ENCODE peak calls at places on chromosomes 13 and 19, in eight cellular contexts. One of them, this sample, is unnamed.

GRCh38 chr13:29438772-29439171 is 156.7 kb downstream of the SLC7A1 start:
- DNase-seq in heart left ventricle: no peak
- DNase-seq in stimulated activated CD4-positive, alpha-beta T cell treated with anti-CD3 and anti-CD28 coated beads, Interleukin-1b, Interleukin-23, amount 100 ng/mL, for 48 hours: no peak
- DNase-seq in mammary epithelial cell: no peak
- DNase-seq in CD4-positive, alpha-beta T cell: no peak
- DNase-seq in GM04504: no peak
- DNase-seq in NCI-H2081: no peak
- DNase-seq in ELR: no peak
- DNase-seq in this sample: no peak

GRCh38 chr19:42281175-42282035 is 12.4 kb downstream of the CIC start:
- DNase-seq in mammary epithelial cell: peak; percentile 65
- DNase-seq in stimulated activated CD4-positive, alpha-beta T cell treated with anti-CD3 and anti-CD28 coated beads, Interleukin-1b, Interleukin-23, amount 100 ng/mL, for 48 hours: peak; percentile 36
- DNase-seq in ELR: peak; percentile 53
- DNase-seq in heart left ventricle: peak; percentile 88
- DNase-seq in NCI-H2081: peak; percentile 84
- DNase-seq in CD4-positive, alpha-beta T cell: no peak
- DNase-seq in GM04504: no peak
- DNase-seq in this sample: no peak

GRCh38 chr13:75016225-75016624 is 465.7 kb downstream of the TBC1D4 start:
- DNase-seq in NCI-H2081: no peak
- DNase-seq in mammary epithelial cell: no peak
- DNase-seq in CD4-positive, alpha-beta T cell: no peak
- DNase-seq in heart left ventricle: no peak
- DNase-seq in ELR: no peak
- DNase-seq in stimulated activated CD4-positive, alpha-beta T cell treated with anti-CD3 and anti-CD28 coated beads, Interleukin-1b, Interleukin-23, amount 100 ng/mL, for 48 hours: no peak
- DNase-seq in GM04504: no peak
- DNase-seq in this sample: no peak

GRCh38 chr19:29680447-29680846 is 15.2 kb downstream of the PLEKHF1 start:
- DNase-seq in ELR: peak; percentile 17
- DNase-seq in stimulated activated CD4-positive, alpha-beta T cell treated with anti-CD3 and anti-CD28 coated beads, Interleukin-1b, Interleukin-23, amount 100 ng/mL, for 48 hours: peak; percentile 87
- DNase-seq in NCI-H2081: no peak
- DNase-seq in CD4-positive, alpha-beta T cell: peak; percentile 72
- DNase-seq in GM04504: no peak
- DNase-seq in mammary epithelial cell: no peak
- DNase-seq in heart left ventricle: no peak
- DNase-seq in this sample: peak; percentile 92

GRCh38 chr19:54606891-54607781 is 13.7 kb downstream of the LILRA1 start:
- DNase-seq in heart left ventricle: no peak
- DNase-seq in mammary epithelial cell: no peak
- DNase-seq in ELR: no peak
- DNase-seq in GM04504: no peak
- DNase-seq in CD4-positive, alpha-beta T cell: no peak
- DNase-seq in NCI-H2081: no peak
- DNase-seq in stimulated activated CD4-positive, alpha-beta T cell treated with anti-CD3 and anti-CD28 coated beads, Interleukin-1b, Interleukin-23, amount 100 ng/mL, for 48 hours: no peak
- DNase-seq in this sample: no peak

GRCh38 chr19:12774588-12775555 is at the start of gene HOOK2:
- DNase-seq in mammary epithelial cell: peak; percentile 93
- DNase-seq in ELR: no peak
- DNase-seq in GM04504: no peak
- DNase-seq in stimulated activated CD4-positive, alpha-beta T cell treated with anti-CD3 and anti-CD28 coated beads, Interleukin-1b, Interleukin-23, amount 100 ng/mL, for 48 hours: no peak
- DNase-seq in NCI-H2081: peak; percentile 69
- DNase-seq in heart left ventricle: peak; percentile 57
- DNase-seq in CD4-positive, alpha-beta T cell: peak; percentile 30
- DNase-seq in this sample: peak; percentile 33

GRCh38 chr19:15299568-15300409 is 32.5 kb downstream of the BRD4 start:
- DNase-seq in stimulated activated CD4-positive, alpha-beta T cell treated with anti-CD3 and anti-CD28 coated beads, Interleukin-1b, Interleukin-23, amount 100 ng/mL, for 48 hours: no peak
- DNase-seq in GM04504: peak; percentile 78
- DNase-seq in NCI-H2081: no peak
- DNase-seq in ELR: peak; percentile 78
- DNase-seq in mammary epithelial cell: no peak
- DNase-seq in heart left ventricle: no peak
- DNase-seq in CD4-positive, alpha-beta T cell: no peak
- DNase-seq in this sample: no peak

GRCh38 chr19:19259741-19260140 is 13.4 kb downstream of the TM6SF2 start:
- DNase-seq in stimulated activated CD4-positive, alpha-beta T cell treated with anti-CD3 and anti-CD28 coated beads, Interleukin-1b, Interleukin-23, amount 100 ng/mL, for 48 hours: no peak
- DNase-seq in CD4-positive, alpha-beta T cell: no peak
- DNase-seq in NCI-H2081: peak; percentile 11
- DNase-seq in mammary epithelial cell: peak; percentile 37
- DNase-seq in ELR: peak; percentile 68
- DNase-seq in heart left ventricle: no peak
- DNase-seq in GM04504: no peak
- DNase-seq in this sample: no peak

GRCh38 chr19:15587663-15588062 is 27.4 kb upstream of the CYP4F8 start:
- DNase-seq in mammary epithelial cell: no peak
- DNase-seq in GM04504: no peak
- DNase-seq in ELR: no peak
- DNase-seq in CD4-positive, alpha-beta T cell: no peak
- DNase-seq in heart left ventricle: no peak
- DNase-seq in stimulated activated CD4-positive, alpha-beta T cell treated with anti-CD3 and anti-CD28 coated beads, Interleukin-1b, Interleukin-23, amount 100 ng/mL, for 48 hours: no peak
- DNase-seq in NCI-H2081: no peak
- DNase-seq in this sample: no peak

GRCh38 chr19:49921871-49922755 is 6.9 kb upstream of the ATF5 start:
- DNase-seq in NCI-H2081: no peak
- DNase-seq in ELR: peak; percentile 58
- DNase-seq in GM04504: peak; percentile 57
- DNase-seq in heart left ventricle: no peak
- DNase-seq in CD4-positive, alpha-beta T cell: no peak
- DNase-seq in mammary epithelial cell: peak; percentile 50
- DNase-seq in stimulated activated CD4-positive, alpha-beta T cell treated with anti-CD3 and anti-CD28 coated beads, Interleukin-1b, Interleukin-23, amount 100 ng/mL, for 48 hours: peak; percentile 37
- DNase-seq in this sample: no peak

GRCh38 chr19:16897572-16898056 is 8.8 kb downstream of the F2RL3 start:
- DNase-seq in CD4-positive, alpha-beta T cell: no peak
- DNase-seq in mammary epithelial cell: no peak
- DNase-seq in heart left ventricle: no peak
- DNase-seq in stimulated activated CD4-positive, alpha-beta T cell treated with anti-CD3 and anti-CD28 coated beads, Interleukin-1b, Interleukin-23, amount 100 ng/mL, for 48 hours: no peak
- DNase-seq in NCI-H2081: no peak
- DNase-seq in GM04504: no peak
- DNase-seq in ELR: peak; percentile 15
- DNase-seq in this sample: no peak

GRCh38 chr13:113654591-113655357 is 3.2 kb downstream of the ATP4B start:
- DNase-seq in CD4-positive, alpha-beta T cell: no peak
- DNase-seq in mammary epithelial cell: no peak
- DNase-seq in NCI-H2081: no peak
- DNase-seq in GM04504: no peak
- DNase-seq in ELR: no peak
- DNase-seq in heart left ventricle: peak; percentile 5
- DNase-seq in stimulated activated CD4-positive, alpha-beta T cell treated with anti-CD3 and anti-CD28 coated beads, Interleukin-1b, Interleukin-23, amount 100 ng/mL, for 48 hours: no peak
- DNase-seq in this sample: no peak

GRCh38 chr13:114013952-114014629 is 40.2 kb upstream of the C13orf46 start:
- DNase-seq in ELR: no peak
- DNase-seq in CD4-positive, alpha-beta T cell: no peak
- DNase-seq in heart left ventricle: no peak
- DNase-seq in stimulated activated CD4-positive, alpha-beta T cell treated with anti-CD3 and anti-CD28 coated beads, Interleukin-1b, Interleukin-23, amount 100 ng/mL, for 48 hours: no peak
- DNase-seq in mammary epithelial cell: no peak
- DNase-seq in GM04504: no peak
- DNase-seq in NCI-H2081: no peak
- DNase-seq in this sample: no peak

GRCh38 chr19:7687177-7687576 is 6.5 kb downstream of the TRAPPC5 start:
- DNase-seq in NCI-H2081: no peak
- DNase-seq in heart left ventricle: no peak
- DNase-seq in GM04504: no peak
- DNase-seq in mammary epithelial cell: no peak
- DNase-seq in stimulated activated CD4-positive, alpha-beta T cell treated with anti-CD3 and anti-CD28 coated beads, Interleukin-1b, Interleukin-23, amount 100 ng/mL, for 48 hours: no peak
- DNase-seq in ELR: no peak
- DNase-seq in CD4-positive, alpha-beta T cell: no peak
- DNase-seq in this sample: no peak